ENCODE peak calls at places on chromosomes 3 and 15, in nine cellular contexts. V is stomach, S is fibroblast of lung, I is colonic mucosa, E is heart left ventricle, Y is Peyer's patch, T is uterus, R is SK-N-SH, N is lung. X is an unnamed sample.

GRCh38 chr15:33860749-33861148 is 107.5 kb upstream of the CHRM5 start:
- DNase-seq in V (no peak), S (peak; percentile 74), I (no peak), E (no peak), Y (no peak), T (no peak), R (no peak), N (no peak), X (no peak)

GRCh38 chr3:17039579-17039978 is 154.8 kb downstream of the PLCL2 start:
- DNase-seq in V (no peak), S (peak; percentile 96), I (no peak), E (no peak), Y (no peak), T (no peak), R (no peak), N (no peak), X (no peak)

GRCh38 chr3:13042127-13042931 is 30.9 kb downstream of the IQSEC1 start:
- DNase-seq in V (no peak), S (no peak), I (no peak), E (no peak), Y (no peak), T (no peak), R (no peak), N (no peak), X (no peak)

GRCh38 chr15:98896002-98896721 is 111.4 kb downstream of the PGPEP1L start:
- DNase-seq in V (no peak), S (peak; percentile 92), I (no peak), E (no peak), Y (no peak), T (no peak), R (no peak), N (no peak), X (no peak)

GRCh38 chr3:42043116-42043796 is 47.9 kb upstream of the TRAK1 start:
- DNase-seq in V (no peak), S (peak; percentile 83), I (peak; percentile 19), E (peak; percentile 71), Y (no peak), T (peak; percentile 46), R (peak; percentile 88), N (no peak), X (no peak)

GRCh38 chr15:74167891-74168331 is 5.6 kb upstream of the ISLR start:
- DNase-seq in V (peak; percentile 17), S (no peak), I (no peak), E (no peak), Y (no peak), T (no peak), R (no peak), N (no peak), X (no peak)

GRCh38 chr3:25508901-25509300 is 80.8 kb downstream of the RARB start:
- DNase-seq in V (no peak), S (peak; percentile 94), I (no peak), E (no peak), Y (no peak), T (no peak), R (no peak), N (no peak), X (no peak)

GRCh38 chr3:14425574-14426304 is 23.3 kb downstream of the SLC6A6 start:
- DNase-seq in V (peak; percentile 66), S (peak; percentile 30), I (no peak), E (no peak), Y (peak; percentile 84), T (no peak), R (no peak), N (no peak), X (no peak)

GRCh38 chr3:174191380-174191779 is 667.8 kb upstream of the NAALADL2 start:
- DNase-seq in V (no peak), S (no peak), I (no peak), E (no peak), Y (no peak), T (no peak), R (no peak), N (no peak), X (no peak)

GRCh38 chr3:156174229-156174847 is 54.0 kb downstream of the KCNAB1 start:
- DNase-seq in V (no peak), S (peak; percentile 74), I (no peak), E (no peak), Y (no peak), T (no peak), R (peak; percentile 33), N (no peak), X (no peak)

GRCh38 chr3:118618247-118619040 is 416.2 kb downstream of the IGSF11 start:
- DNase-seq in V (no peak), S (no peak), I (no peak), E (no peak), Y (no peak), T (no peak), R (no peak), N (no peak), X (no peak)

GRCh38 chr15:84649706-84650105 is 4.4 kb downstream of the WDR73 start:
- DNase-seq in V (no peak), S (no peak), I (no peak), E (no peak), Y (no peak), T (no peak), R (no peak), N (no peak), X (no peak)

GRCh38 chr3:56812749-56813655 is 11.3 kb upstream of the ARHGEF3 start:
- DNase-seq in V (no peak), S (peak; percentile 58), I (no peak), E (no peak), Y (no peak), T (no peak), R (no peak), N (no peak), X (no peak)

GRCh38 chr15:92157666-92158298 is 235.9 kb upstream of the ST8SIA2 start:
- DNase-seq in V (no peak), S (no peak), I (no peak), E (no peak), Y (no peak), T (no peak), R (no peak), N (no peak), X (no peak)

GRCh38 chr3:39443530-39443929 is 23.9 kb upstream of the MOBP start:
- DNase-seq in V (no peak), S (no peak), I (no peak), E (no peak), Y (no peak), T (no peak), R (no peak), N (no peak), X (no peak)

DNA sequence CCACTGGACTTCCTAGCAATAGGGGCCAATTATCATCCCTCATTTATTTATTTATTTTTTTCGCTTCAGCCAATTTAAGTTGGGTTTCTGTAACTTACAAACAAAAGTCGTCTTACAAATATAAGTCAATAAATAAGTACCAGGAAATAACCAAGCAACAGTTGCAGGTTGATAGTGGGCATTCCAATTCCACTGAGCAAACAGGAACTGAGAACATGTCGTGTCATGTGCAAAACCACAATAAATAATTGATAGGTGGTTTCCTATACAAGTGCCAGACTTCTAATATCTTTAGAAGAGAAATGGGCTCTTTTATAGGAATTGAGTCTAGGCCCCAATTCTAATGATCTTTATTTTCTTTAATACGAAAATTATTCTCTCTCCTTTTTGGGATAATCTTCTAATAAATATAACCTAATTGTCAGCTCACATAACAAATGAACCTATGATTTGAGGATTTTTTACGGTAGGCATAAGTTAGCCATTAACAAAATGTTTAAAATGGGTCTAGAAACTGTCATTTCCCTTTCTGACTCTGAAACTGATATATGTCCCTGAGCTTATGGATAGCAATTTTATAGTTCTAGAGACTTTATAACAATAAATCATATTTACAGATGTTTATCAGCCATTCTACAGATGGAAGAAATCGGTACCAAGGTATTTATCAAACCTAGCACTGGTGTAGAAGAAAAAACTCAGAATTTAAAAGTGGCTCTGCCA is 571.8 kb downstream of the FOXP1 start:
- DNase-seq in V (no peak), S (peak; percentile 66), I (no peak), E (no peak), Y (no peak), T (no peak), R (no peak), N (no peak), X (no peak)
- H3K4me3 ChIP-seq in V (no peak overlapping the region), S (no peak overlapping the region), I (no peak overlapping the region), E (no peak overlapping the region), Y (no peak overlapping the region), T (no peak overlapping the region), R (no peak overlapping the region), N (no peak overlapping the region), X (no peak overlapping the region)

GRCh38 chr15:61422773-61423172 is 193.7 kb upstream of the RORA start:
- DNase-seq in V (no peak), S (no peak), I (no peak), E (no peak), Y (no peak), T (no peak), R (no peak), N (no peak), X (no peak)

GRCh38 chr15:61426466-61426865 is 197.4 kb upstream of the RORA start:
- DNase-seq in V (no peak), S (no peak), I (no peak), E (no peak), Y (no peak), T (no peak), R (no peak), N (no peak), X (no peak)

GRCh38 chr15:61421470-61421869 is 192.4 kb upstream of the RORA start:
- DNase-seq in V (no peak), S (no peak), I (no peak), E (no peak), Y (no peak), T (no peak), R (no peak), N (no peak), X (no peak)

GRCh38 chr15:61420546-61420945 is 191.4 kb upstream of the RORA start:
- DNase-seq in V (no peak), S (no peak), I (no peak), E (no peak), Y (no peak), T (no peak), R (no peak), N (no peak), X (no peak)

GRCh38 chr15:61421938-61422337 is 192.8 kb upstream of the RORA start:
- DNase-seq in V (no peak), S (no peak), I (no peak), E (no peak), Y (no peak), T (no peak), R (no peak), N (no peak), X (no peak)
- H3K27me3 ChIP-seq in V (no peaks in the 10 kb centered on the region), S (no peaks in the 10 kb centered on the region), I (no peaks in the 10 kb centered on the region), E (no peaks in the 10 kb centered on the region), Y (no peaks in the 10 kb centered on the region), T (no peaks in the 10 kb centered on the region), R (no peaks in the 10 kb centered on the region), N (no peaks in the 10 kb centered on the region), X (no peaks in the 10 kb centered on the region)

GRCh38 chr3:52866427-52866826 is 30.9 kb downstream of the STIMATE start:
- DNase-seq in V (no peak), S (no peak), I (no peak), E (no peak), Y (no peak), T (no peak), R (no peak), N (no peak), X (no peak)
- H3K4me3 ChIP-seq in V (no peak overlapping the region), S (no peak overlapping the region), I (no peak overlapping the region), E (no peak overlapping the region), Y (no peak overlapping the region), T (no peak overlapping the region), R (no peak overlapping the region), N (no peak overlapping the region), X (no peak overlapping the region)

DNA sequence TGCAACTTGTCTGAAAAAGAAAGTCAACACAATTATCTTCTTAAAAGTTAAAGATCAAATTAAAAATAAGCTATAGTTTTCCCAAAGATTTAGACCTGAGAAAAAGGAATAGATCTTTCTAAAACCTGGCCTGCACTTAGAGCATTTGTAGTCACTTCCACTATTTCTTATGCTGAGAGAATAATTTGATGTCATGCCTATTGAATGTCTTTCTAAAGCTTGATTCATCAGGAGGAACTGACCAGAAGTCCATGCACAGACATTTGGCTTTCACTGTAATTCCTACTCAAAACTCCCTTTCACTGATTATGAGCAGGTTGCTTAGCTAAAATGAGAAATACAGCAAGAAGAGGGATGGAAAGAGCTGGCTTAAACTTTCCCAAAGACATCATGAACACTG is 4.3 kb downstream of the GREM1 start:
- DNase-seq in V (no peak), S (peak; percentile 50), I (no peak), E (no peak), Y (no peak), T (no peak), R (no peak), N (no peak), X (no peak)
- H3K27me3 ChIP-seq in V (peaks cover 33% of the 10 kb centered on the region), S (peaks cover 21% of the 10 kb centered on the region), I (peaks cover 26% of the 10 kb centered on the region), E (peaks cover 25% of the 10 kb centered on the region), Y (no peaks in the 10 kb centered on the region), T (peaks cover 12% of the 10 kb centered on the region), R (no peaks in the 10 kb centered on the region), N (peaks cover 22% of the 10 kb centered on the region), X (no peaks in the 10 kb centered on the region)